ENCODE peak calls at places on chromosome 10, in ten cellular contexts. Z, M, D, W, P, F, J, N, X and T are unnamed samples.
A peak's percentile ranks its signal among the peaks of the same experiment; 100 is the strongest.

GRCh38 chr10:15426558-15426957 is 55.5 kb upstream of the FAM171A1 start:
- DNase-seq in X (no peak), D (no peak), P (no peak), J (no peak), F (no peak), N (no peak), W (no peak), Z (no peak), M (no peak), T (no peak)

GRCh38 chr10:16761300-16761699 is 55.9 kb downstream of the RSU1 start:
- DNase-seq in F (no peak), M (no peak), J (no peak), N (no peak), D (no peak), X (no peak), Z (no peak), W (no peak), P (no peak), T (no peak)

GRCh38 chr10:21456160-21456559 is 69.3 kb downstream of the SKIDA1 start:
- DNase-seq in W (no peak), F (no peak), P (no peak), D (no peak), N (no peak), X (no peak), Z (no peak), M (no peak), J (no peak), T (no peak)

GRCh38 chr10:24255907-24256306 is 47.0 kb downstream of the KIAA1217 start:
- DNase-seq in D (no peak), N (no peak), W (no peak), M (no peak), Z (no peak), F (peak; percentile 40), X (no peak), J (no peak), P (no peak), T (peak; percentile 15)

GRCh38 chr10:87734987-87735827 is 75.5 kb downstream of the PAPSS2 start:
- DNase-seq in J (no peak), D (peak; percentile 14), X (peak; percentile 7), Z (peak; percentile 81), W (no peak), N (peak; percentile 16), P (peak; percentile 54), M (peak; percentile 72), F (no peak), T (no peak)

GRCh38 chr10:99993994-99994689 is 15.6 kb downstream of the DNMBP start:
- DNase-seq in M (peak; percentile 93), Z (peak; percentile 29), F (no peak), P (peak; percentile 96), N (no peak), W (peak; percentile 73), X (no peak), J (no peak), D (peak; percentile 76), T (peak; percentile 77)

GRCh38 chr10:36331121-36331520 is 689.0 kb upstream of the FZD8 start:
- DNase-seq in D (no peak), Z (no peak), M (no peak), J (no peak), N (no peak), P (no peak), F (no peak), W (no peak), X (no peak), T (no peak)

GRCh38 chr10:102775973-102776669 is 32.4 kb downstream of the WBP1L start:
- DNase-seq in W (peak; percentile 91), Z (peak; percentile 38), P (peak; percentile 61), N (no peak), M (peak; percentile 96), D (no peak), F (no peak), J (no peak), X (no peak), T (peak; percentile 78)

GRCh38 chr10:22251751-22252285 is 34.0 kb upstream of the EBLN1 start:
- DNase-seq in X (peak; percentile 14), M (peak; percentile 61), F (no peak), P (no peak), Z (peak; percentile 58), J (no peak), D (no peak), W (peak; percentile 84), N (no peak), T (no peak)

GRCh38 chr10:74008212-74008731 is 10.4 kb downstream of the VCL start:
- DNase-seq in J (no peak), F (peak; percentile 21), P (peak; percentile 97), D (peak; percentile 77), Z (no peak), W (no peak), M (peak; percentile 72), X (no peak), N (peak; percentile 84), T (no peak)

GRCh38 chr10:2137549-2138174 is 400.3 kb upstream of the ADARB2 start:
- DNase-seq in D (no peak), M (no peak), X (peak; percentile 38), W (no peak), F (no peak), J (no peak), P (peak; percentile 5), N (no peak), Z (peak; percentile 44), T (no peak)

GRCh38 chr10:125159486-125159931 is 854 bp downstream of the CTBP2 start:
- DNase-seq in Z (no peak), M (no peak), F (no peak), W (peak; percentile 68), J (no peak), X (no peak), P (no peak), D (no peak), N (no peak), T (no peak)

GRCh38 chr10:18418579-18419210 is 232.7 kb downstream of the NSUN6 start:
- DNase-seq in D (no peak), F (no peak), X (no peak), N (no peak), W (no peak), Z (no peak), J (no peak), M (peak; percentile 2), P (peak; percentile 11), T (no peak)

GRCh38 chr10:30550967-30551815 is 78.4 kb downstream of the LYZL2 start:
- DNase-seq in F (no peak), J (no peak), X (no peak), P (no peak), W (no peak), M (no peak), N (no peak), Z (no peak), D (no peak), T (no peak)

GRCh38 chr10:4162571-4163286 is 377.7 kb upstream of the KLF6 start:
- DNase-seq in F (no peak), D (no peak), P (no peak), M (no peak), W (no peak), N (no peak), J (no peak), Z (no peak), X (no peak), T (no peak)

GRCh38 chr10:33152750-33153149 is 181.7 kb downstream of the NRP1 start:
- DNase-seq in X (no peak), N (no peak), P (no peak), W (no peak), F (no peak), D (no peak), Z (no peak), M (no peak), J (no peak), T (no peak)

GRCh38 chr10:116274141-116274861 is 1.3 kb upstream of the GFRA1 start:
- DNase-seq in P (peak; percentile 22), F (peak; percentile 80), X (no peak), J (no peak), D (no peak), Z (peak; percentile 55), W (peak; percentile 64), N (no peak), M (no peak), T (no peak)

GRCh38 chr10:52197098-52197497 is 117.0 kb upstream of the DKK1 start:
- DNase-seq in F (no peak), J (no peak), M (no peak), P (no peak), Z (no peak), N (no peak), D (no peak), X (no peak), W (no peak), T (no peak)

GRCh38 chr10:12349628-12350166 is 350 bp downstream of the CAMK1D start:
- DNase-seq in X (no peak), P (no peak), J (no peak), W (no peak), D (no peak), N (no peak), F (no peak), Z (no peak), M (no peak), T (no peak)

GRCh38 chr10:27779462-27779861 is 33.8 kb upstream of the MKX start:
- DNase-seq in J (no peak), M (no peak), Z (no peak), W (no peak), F (no peak), D (peak; percentile 44), X (no peak), P (no peak), N (peak; percentile 45), T (no peak)

GRCh38 chr10:124621637-124622036 is 122.5 kb downstream of the FAM53B start:
- DNase-seq in J (no peak), Z (no peak), P (no peak), W (no peak), M (no peak), X (no peak), N (no peak), D (no peak), F (no peak), T (no peak)

GRCh38 chr10:128664729-128665128 is 538.5 kb upstream of the MKI67 start:
- DNase-seq in W (no peak), X (no peak), P (no peak), D (no peak), M (no peak), F (no peak), N (no peak), J (no peak), Z (no peak), T (no peak)

GRCh38 chr10:88227342-88228018 is 355.6 kb downstream of the RNLS start:
- DNase-seq in M (peak; percentile 88), X (no peak), P (peak; percentile 32), F (no peak), N (no peak), D (no peak), Z (peak; percentile 67), J (no peak), W (no peak), T (no peak)

GRCh38 chr10:91622601-91623000 is 10.3 kb downstream of the PPP1R3C start:
- DNase-seq in X (no peak), W (no peak), D (no peak), F (no peak), Z (no peak), P (no peak), M (no peak), J (no peak), N (no peak), T (no peak)

GRCh38 chr10:84179059-84179710 is 5.6 kb downstream of the GPR15LG start:
- DNase-seq in X (peak; percentile 34), P (peak; percentile 11), F (peak; percentile 71), J (no peak), Z (no peak), M (peak; percentile 17), W (peak; percentile 17), D (peak; percentile 63), N (peak; percentile 34), T (no peak)

GRCh38 chr10:117373848-117374505 is 1.3 kb downstream of the PDZD8 start:
- DNase-seq in P (peak; percentile 43), J (no peak), Z (no peak), X (no peak), D (no peak), F (no peak), M (peak; percentile 60), W (peak; percentile 62), N (no peak), T (no peak)